ENCODE peak calls at places on chromosomes 7 and 10, in seven cellular contexts. L, S, R, F, Z, I and T are unnamed samples. For H3K27me3, the result is how much of the 10 kb centered on the place peaks cover.

GRCh38 chr7:22240904-22241571 is 115.9 kb downstream of the RAPGEF5 start:
- DNase-seq in L (no peak), F (no peak), S (no peak), Z (no peak), I (no peak), R (no peak), T (no peak)

GRCh38 chr7:28033386-28033785 is 147.2 kb downstream of the JAZF1 start:
- DNase-seq in F (no peak), Z (peak), R (no peak), S (no peak), I (no peak), L (no peak), T (no peak)

GRCh38 chr7:84025332-84025927 is 169.2 kb downstream of the SEMA3A start:
- DNase-seq in S (no peak), I (no peak), F (no peak), Z (peak), R (peak), L (no peak), T (peak)

GRCh38 chr10:121070671-121071070 is 219.5 kb downstream of the WDR11 start:
- DNase-seq in L (no peak), I (no peak), R (no peak), S (no peak), F (no peak), Z (no peak), T (no peak)

GRCh38 chr10:116848912-116849270 is 408 bp upstream of the ENO4 start:
- DNase-seq in I (no peak), R (no peak), L (no peak), Z (no peak), S (no peak), F (no peak), T (no peak)

GRCh38 chr10:79284158-79284871 is 63.0 kb upstream of the PPIF start:
- DNase-seq in R (no peak), Z (no peak), S (no peak), F (no peak), I (no peak), L (no peak), T (no peak)

GRCh38 chr10:127579640-127580039 is 30.5 kb downstream of the NPS start:
- DNase-seq in I (no peak), L (no peak), R (no peak), Z (no peak), S (no peak), F (no peak), T (no peak)

GRCh38 chr7:29511337-29511736 is 52.3 kb upstream of the PRR15 start:
- DNase-seq in R (no peak), Z (no peak), I (no peak), L (no peak), F (no peak), S (no peak), T (no peak)

GRCh38 chr7:128044064-128044463 is 12.8 kb upstream of the LRRC4 start:
- DNase-seq in I (no peak), F (no peak), L (peak), Z (no peak), S (no peak), R (no peak), T (no peak)

GRCh38 chr7:35581564-35581963 is 113.4 kb downstream of the HERPUD2 start:
- DNase-seq in F (no peak), Z (no peak), I (no peak), S (no peak), L (no peak), R (no peak), T (no peak)

GRCh38 chr10:75429159-75429827 is 2.1 kb upstream of the LRMDA start:
- DNase-seq in Z (peak), L (no peak), R (no peak), S (no peak), F (no peak), I (no peak), T (no peak)

GRCh38 chr7:86958380-86958779 is 101.1 kb downstream of the ELAPOR2 start:
- DNase-seq in S (no peak), F (no peak), I (no peak), Z (no peak), L (no peak), R (no peak), T (no peak)

GRCh38 chr10:48616436-48616835 is 11.6 kb upstream of the ARHGAP22 start:
- DNase-seq in R (no peak), Z (no peak), S (no peak), L (no peak), I (no peak), F (no peak), T (no peak)

GRCh38 chr10:93670372-93670771 is 32.0 kb downstream of the FRA10AC1 start:
- DNase-seq in S (no peak), F (no peak), R (no peak), L (no peak), I (no peak), Z (no peak), T (no peak)

GRCh38 chr10:2079603-2080078 is 342.3 kb upstream of the ADARB2 start:
- DNase-seq in S (no peak), L (no peak), Z (no peak), I (no peak), F (no peak), R (no peak), T (no peak)

GRCh38 chr10:92965314-92965713 is 95.3 kb upstream of the CYP26C1 start:
- DNase-seq in S (no peak), F (no peak), I (no peak), L (peak), Z (peak), R (no peak), T (no peak)

GRCh38 chr7:30308392-30308791 is 24.0 kb downstream of the ZNRF2 start:
- DNase-seq in Z (no peak), F (no peak), S (no peak), I (no peak), L (no peak), R (no peak), T (no peak)

GRCh38 chr10:102675887-102676616 is 31.8 kb downstream of the TRIM8 start:
- DNase-seq in F (no peak), Z (peak), R (no peak), I (no peak), S (no peak), L (no peak), T (peak)

GRCh38 chr7:50342616-50343114 is 38.1 kb downstream of the IKZF1 start:
- DNase-seq in Z (no peak), L (no peak), R (no peak), S (no peak), F (no peak), I (peak), T (no peak)

GRCh38 chr7:128168667-128169210 is 72.3 kb upstream of the LEP start:
- DNase-seq in R (no peak), L (peak), F (peak), Z (peak), S (no peak), I (peak), T (no peak)

GRCh38 chr7:20033621-20034200 is 183.5 kb downstream of the MACC1 start:
- DNase-seq in S (no peak), F (no peak), L (no peak), Z (peak), R (no peak), I (no peak), T (peak)

GRCh38 chr7:36670585-36671431 is 53.5 kb downstream of the AOAH start:
- DNase-seq in L (peak), S (peak), I (peak), R (no peak), Z (peak), F (no peak), T (peak)

GRCh38 chr10:132274986-132275385 is 32.8 kb downstream of the STK32C start:
- DNase-seq in F (peak), L (no peak), Z (no peak), R (no peak), S (no peak), I (no peak), T (no peak)

GRCh38 chr10:21508987-21509334 is 16.5 kb downstream of the SKIDA1 start:
- DNase-seq in S (no peak), L (no peak), Z (no peak), F (no peak), R (no peak), I (no peak), T (no peak)

GRCh38 chr7:48424731-48425130 is 253.5 kb downstream of the ABCA13 start:
- DNase-seq in L (no peak), Z (peak), R (no peak), F (no peak), I (no peak), S (no peak), T (no peak)

GRCh38 chr10:133127291-133128125 is 32.5 kb upstream of the KNDC1 start:
- DNase-seq in I (peak), R (no peak), S (no peak), L (peak), Z (no peak), F (peak), T (no peak)

GRCh38 chr7:77247206-77247850 is 47.7 kb upstream of the FGL2 start:
- DNase-seq in I (peak), R (peak), S (peak), F (peak), L (peak), Z (peak), T (peak)

GRCh38 chr10:132403511-132404168 is 6.6 kb downstream of the PWWP2B start:
- DNase-seq in L (no peak), F (peak), R (no peak), S (no peak), I (no peak), Z (no peak), T (no peak)

GRCh38 chr10:62638062-62638477 is 166.4 kb upstream of the ADO start:
- DNase-seq in R (no peak), F (no peak), S (no peak), Z (peak), L (no peak), I (no peak), T (no peak)

GRCh38 chr7:105826143-105826542 is 50.3 kb downstream of the ATXN7L1 start:
- DNase-seq in S (no peak), Z (no peak), F (no peak), R (no peak), I (no peak), L (no peak), T (no peak)

GRCh38 chr7:73879977-73880681 is 19.2 kb downstream of the TMEM270 start:
- DNase-seq in S (no peak), R (no peak), L (no peak), Z (no peak), F (peak), I (no peak), T (no peak)

GRCh38 chr10:80444646-80445319 is 9.3 kb upstream of the TSPAN14 start:
- DNase-seq in F (peak), R (no peak), S (no peak), L (peak), I (peak), Z (peak), T (no peak)

GRCh38 chr7:133486-133885 is 58.9 kb upstream of the FAM20C start:
- DNase-seq in F (no peak), I (no peak), L (no peak), Z (no peak), S (no peak), R (no peak), T (no peak)

GRCh38 chr10:23263441-23264164 is 71.5 kb downstream of the PTF1A start:
- DNase-seq in L (no peak), I (no peak), Z (no peak), R (no peak), S (no peak), F (no peak), T (no peak)

GRCh38 chr7:111324228-111324627 is 233.3 kb downstream of the LRRN3 start:
- DNase-seq in F (no peak), I (no peak), Z (no peak), L (no peak), R (no peak), S (no peak), T (no peak)

GRCh38 chr10:32142646-32143045 is 86.4 kb upstream of the KIF5B start:
- DNase-seq in S (no peak), L (no peak), I (no peak), R (peak), Z (peak), F (no peak), T (no peak)

GRCh38 chr10:94122247-94122646 is 128.5 kb downstream of the PLCE1 start:
- DNase-seq in S (no peak), R (no peak), I (no peak), F (no peak), L (no peak), Z (no peak), T (no peak)

GRCh38 chr10:121822724-121823123 is 105.1 kb downstream of the ATE1 start:
- DNase-seq in L (no peak), F (no peak), S (no peak), Z (no peak), R (no peak), I (no peak), T (no peak)

GRCh38 chr7:20642171-20642570 is 26.7 kb downstream of the ABCB5 start:
- DNase-seq in R (no peak), S (no peak), I (no peak), Z (no peak), F (no peak), L (no peak), T (no peak)

GRCh38 chr10:130038611-130039109 is 72.0 kb downstream of the C10orf143 start:
- DNase-seq in S (no peak), Z (no peak), F (no peak), R (no peak), L (no peak), I (no peak), T (no peak)

GRCh38 chr10:88095778-88096452 is 232.5 kb downstream of the PTEN start:
- DNase-seq in F (no peak), I (no peak), Z (no peak), S (no peak), L (no peak), R (no peak), T (no peak)

GRCh38 chr10:88094795-88095194 is 231.4 kb downstream of the PTEN start:
- DNase-seq in L (no peak), I (no peak), F (no peak), S (no peak), R (no peak), Z (no peak), T (no peak)

GRCh38 chr10:88097092-88097894 is 233.9 kb downstream of the PTEN start:
- DNase-seq in L (no peak), I (no peak), Z (no peak), R (no peak), F (no peak), S (no peak), T (no peak)

GRCh38 chr10:88092975-88093374 is 229.6 kb downstream of the PTEN start:
- DNase-seq in F (no peak), R (no peak), I (peak), S (no peak), L (no peak), Z (no peak), T (no peak)

GRCh38 chr10:88095291-88095721 is 231.9 kb downstream of the PTEN start:
- DNase-seq in F (no peak), S (no peak), L (no peak), I (no peak), R (peak), Z (peak), T (peak)
- H3K27me3 ChIP-seq in F (under half), S (under half), L (under half), I (under half), R (under half), Z (under half), T (under half)

GRCh38 chr7:1388936-1389335 is 70.3 kb downstream of the MICALL2 start:
- DNase-seq in Z (no peak), R (no peak), I (no peak), F (no peak), S (no peak), L (no peak), T (no peak)
- H3K27me3 ChIP-seq in Z (under half), R (under half), I (under half), F (under half), S (under half), L (under half), T (under half)

GRCh38 chr7:93575555-93576397 is 1.3 kb upstream of the CALCR start:
- DNase-seq in L (no peak), I (no peak), S (no peak), F (no peak), R (no peak), Z (no peak), T (no peak)

GRCh38 chr7:93574269-93574645 is 267 bp downstream of the CALCR start:
- DNase-seq in I (no peak), S (no peak), L (no peak), Z (no peak), F (no peak), R (no peak), T (no peak)

GRCh38 chr7:93578762-93579161 is 4.2 kb upstream of the CALCR start:
- DNase-seq in S (no peak), R (no peak), F (no peak), L (no peak), Z (no peak), I (no peak), T (no peak)

GRCh38 chr7:93569189-93569588 is 5.3 kb downstream of the CALCR start:
- DNase-seq in S (no peak), R (no peak), I (no peak), L (no peak), Z (no peak), F (no peak), T (no peak)

DNA sequence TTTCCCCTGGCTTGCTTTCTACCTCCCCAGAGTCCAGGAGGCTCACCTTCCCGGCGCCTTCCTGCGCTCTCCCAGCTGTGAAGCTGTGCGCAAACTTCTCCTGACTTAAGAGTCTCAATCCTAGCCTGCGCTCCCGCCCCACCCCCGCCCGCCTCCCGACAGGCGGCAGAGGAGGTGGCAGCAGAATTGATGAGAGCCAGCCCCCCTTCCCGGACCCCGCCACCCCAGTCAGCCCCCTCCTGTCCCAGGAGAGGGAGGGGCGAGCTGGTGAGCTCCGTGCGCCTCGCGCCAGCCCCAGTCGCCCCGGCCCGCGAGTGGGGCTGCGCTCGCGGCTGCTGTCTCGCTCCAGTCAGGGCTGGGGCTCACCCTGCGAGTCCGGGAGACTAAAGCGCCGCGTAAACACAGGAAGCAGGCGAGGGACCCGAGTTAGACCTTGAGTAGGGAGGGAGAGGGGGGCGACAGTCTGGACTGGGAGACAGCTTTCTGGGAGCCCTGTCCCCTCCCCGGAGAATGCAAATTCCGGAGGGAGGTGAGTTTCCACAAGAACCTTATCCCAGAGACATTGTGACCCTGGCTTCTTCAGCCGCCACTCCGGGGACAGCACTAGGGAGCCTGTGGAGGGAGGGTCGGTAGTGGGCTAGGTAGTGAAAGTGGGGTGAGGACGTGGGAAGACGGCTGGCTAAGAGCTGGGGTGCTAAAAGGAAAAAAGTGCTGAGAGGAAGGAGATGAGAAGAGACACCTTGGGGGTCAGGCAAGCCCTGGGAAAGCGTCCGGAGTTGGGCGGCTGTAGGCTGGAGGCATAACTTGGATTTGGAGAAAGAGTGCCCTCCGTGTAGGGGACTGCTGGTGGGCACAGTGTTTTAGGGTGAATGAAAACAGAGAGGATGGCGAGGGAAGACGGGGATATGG is at the start of gene CALCR:
- DNase-seq in S (no peak), F (no peak), R (no peak), L (no peak), Z (no peak), I (no peak), T (no peak)
- H3K27me3 ChIP-seq in S (under half), F (under half), R (under half), L (under half), Z (under half), I (under half), T (under half)

DNA sequence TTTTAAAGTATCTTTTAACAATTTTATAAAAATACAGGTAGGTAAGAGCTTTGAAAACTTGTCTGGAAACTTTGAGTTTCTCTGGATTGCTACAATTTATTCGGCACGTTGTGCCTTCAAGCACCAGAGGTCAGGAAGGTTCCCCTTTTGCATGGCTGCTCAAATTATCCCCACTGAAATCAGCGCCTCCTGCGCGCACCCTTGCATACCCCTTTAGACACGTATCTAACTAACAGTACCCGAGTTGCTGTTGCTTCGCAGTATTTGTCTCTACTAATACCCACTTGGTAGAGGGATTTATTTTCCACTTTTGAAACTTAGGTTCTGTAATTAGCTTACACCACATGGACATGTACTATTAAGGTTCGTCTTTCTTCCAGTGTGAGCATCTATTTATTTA is 1.6 kb downstream of the MEOX2 start:
- DNase-seq in R (no peak), I (no peak), S (no peak), Z (no peak), F (peak), L (no peak), T (no peak)
- H3K27me3 ChIP-seq in R (under half), I (under half), S (under half), Z (under half), F (under half), L (under half), T (under half)

DNA sequence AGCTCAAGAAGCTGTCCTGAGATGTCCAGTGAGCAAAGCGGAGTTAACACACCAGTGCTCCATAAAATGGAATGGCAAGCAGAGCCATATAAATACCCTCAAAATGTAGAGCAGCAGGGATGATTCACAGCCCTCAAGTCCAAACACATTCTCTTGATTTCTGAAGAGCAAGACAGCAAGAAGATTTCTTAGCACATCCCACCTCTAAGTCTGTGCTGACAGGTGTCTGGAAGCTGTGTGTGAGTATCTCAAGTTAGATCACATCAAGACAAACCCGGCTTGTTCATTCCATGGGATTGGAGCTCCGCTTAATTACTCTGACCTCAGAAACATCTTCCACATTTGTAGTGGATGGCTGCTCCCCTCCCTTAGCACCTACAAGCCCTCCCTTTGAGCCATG is 112.6 kb downstream of the GPR26 start:
- DNase-seq in S (no peak), L (no peak), Z (peak), F (no peak), I (no peak), R (no peak), T (no peak)
- H3K27me3 ChIP-seq in S (under half), L (under half), Z (under half), F (under half), I (under half), R (under half), T (under half)

GRCh38 chr10:112658900-112659328 is 211.9 kb downstream of the VTI1A start:
- DNase-seq in L (no peak), F (no peak), I (no peak), S (no peak), Z (peak), R (no peak), T (no peak)
- H3K27me3 ChIP-seq in L (under half), F (under half), I (under half), S (under half), Z (under half), R (under half), T (under half)